ENCODE peak calls at places on chromosomes 12 and 14, in four cellular contexts. J, D, Q and N are unnamed samples.
A peak's percentile ranks its signal among the peaks of the same experiment; 100 is the strongest.

GRCh38 chr12:98439471-98440164 is 75.8 kb upstream of the TMPO start:
- DNase-seq in D (no peak), J (no peak), Q (no peak), N (no peak)

GRCh38 chr12:68530965-68531364 is 79.7 kb upstream of the RAP1B start:
- DNase-seq in J (no peak), Q (peak; percentile 56), D (peak; percentile 62), N (peak; percentile 24)

GRCh38 chr14:44798386-44799242 is 163.1 kb downstream of the KLHL28 start:
- DNase-seq in Q (no peak), D (no peak), J (no peak), N (no peak)

GRCh38 chr12:19002192-19002591 is 127.3 kb upstream of the PLEKHA5 start:
- DNase-seq in D (no peak), J (no peak), Q (no peak), N (no peak)

GRCh38 chr12:78880078-78880477 is 15.5 kb downstream of the SYT1 start:
- DNase-seq in Q (no peak), D (no peak), J (no peak), N (no peak)

GRCh38 chr12:56104815-56105476 is 587 bp downstream of the PA2G4 start:
- DNase-seq in Q (no peak), J (no peak), D (no peak), N (no peak)

GRCh38 chr12:28065889-28066630 is 93.5 kb upstream of the PTHLH start:
- DNase-seq in D (no peak), J (no peak), Q (no peak), N (no peak)

GRCh38 chr12:102061096-102061555 is 665 bp downstream of the WASHC3 start:
- DNase-seq in J (no peak), D (no peak), Q (no peak), N (no peak)

GRCh38 chr14:97827746-97828145 is 1030.6 kb downstream of the VRK1 start:
- DNase-seq in J (no peak), D (no peak), Q (no peak), N (no peak)

GRCh38 chr12:6084969-6085450 is 39.5 kb downstream of the VWF start:
- DNase-seq in J (no peak), Q (no peak), D (no peak), N (no peak)

GRCh38 chr12:107451246-107451645 is 234.4 kb upstream of the PWP1 start:
- DNase-seq in J (no peak), D (no peak), Q (no peak), N (no peak)

GRCh38 chr14:34059925-34060746 is 109.3 kb upstream of the EGLN3 start:
- DNase-seq in D (no peak), J (peak; percentile 87), Q (peak; percentile 24), N (no peak)

GRCh38 chr12:34402228-34402898 is 380.1 kb downstream of the ALG10 start:
- DNase-seq in Q (no peak), D (no peak), J (peak; percentile 1), N (no peak)

GRCh38 chr14:80213602-80214001 is 2.3 kb upstream of the DIO2 start:
- DNase-seq in D (no peak), Q (peak; percentile 71), J (peak; percentile 8), N (no peak)

GRCh38 chr12:11765817-11766794 is 116.6 kb downstream of the ETV6 start:
- DNase-seq in J (peak; percentile 56), D (no peak), Q (peak; percentile 35), N (peak; percentile 46)

GRCh38 chr12:29656762-29657538 is 126.8 kb downstream of the TMTC1 start:
- DNase-seq in J (no peak), Q (no peak), D (no peak), N (no peak)

GRCh38 chr12:104063712-104064030 is 660 bp upstream of the HCFC2 start:
- DNase-seq in D (no peak), Q (peak; percentile 23), J (no peak), N (no peak)

GRCh38 chr12:82781288-82782078 is 94.8 kb downstream of the TMTC2 start:
- DNase-seq in D (no peak), J (no peak), Q (no peak), N (no peak)

GRCh38 chr12:124543052-124543590 is 24.3 kb downstream of the NCOR2 start:
- DNase-seq in D (no peak), J (no peak), Q (no peak), N (no peak)

GRCh38 chr12:132475304-132476037 is 14.5 kb upstream of the FBRSL1 start:
- DNase-seq in J (no peak), Q (no peak), D (no peak), N (no peak)

GRCh38 chr12:3220382-3221321 is 143.5 kb downstream of the TSPAN9 start:
- DNase-seq in J (no peak), Q (no peak), D (no peak), N (no peak)

GRCh38 chr14:104345316-104346111 is 207.1 kb downstream of the KIF26A start:
- DNase-seq in Q (no peak), J (no peak), D (no peak), N (no peak)

GRCh38 chr12:117904051-117904450 is 64.7 kb downstream of the KSR2 start:
- DNase-seq in D (no peak), J (no peak), Q (no peak), N (no peak)

GRCh38 chr12:66087365-66087943 is 43.1 kb downstream of the LLPH start:
- DNase-seq in J (peak; percentile 62), Q (peak; percentile 65), D (no peak), N (peak; percentile 67)

GRCh38 chr12:123242083-123242904 is 9.1 kb downstream of the MTRFR start:
- DNase-seq in Q (no peak), D (no peak), J (no peak), N (no peak)

GRCh38 chr12:89707623-89707991 is 1.0 kb downstream of the ATP2B1 start:
- DNase-seq in Q (no peak), D (no peak), J (peak; percentile 34), N (no peak)

GRCh38 chr12:51128905-51129304 is 44.0 kb downstream of the TFCP2 start:
- DNase-seq in J (no peak), Q (no peak), D (no peak), N (no peak)

GRCh38 chr14:64253672-64254071 is 40.5 kb downstream of the ESR2 start:
- DNase-seq in Q (peak; percentile 67), J (no peak), D (no peak), N (peak; percentile 66)

GRCh38 chr12:103571286-103571685 is 15.8 kb upstream of the STAB2 start:
- DNase-seq in J (peak; percentile 34), Q (no peak), D (no peak), N (no peak)

GRCh38 chr14:68786491-68787234 is 6.2 kb downstream of the ZFP36L1 start:
- DNase-seq in J (no peak), Q (peak; percentile 65), D (no peak), N (no peak)

GRCh38 chr14:49505026-49505766 is 81.0 kb downstream of the RPS29 start:
- DNase-seq in D (no peak), J (no peak), Q (no peak), N (no peak)

DNA sequence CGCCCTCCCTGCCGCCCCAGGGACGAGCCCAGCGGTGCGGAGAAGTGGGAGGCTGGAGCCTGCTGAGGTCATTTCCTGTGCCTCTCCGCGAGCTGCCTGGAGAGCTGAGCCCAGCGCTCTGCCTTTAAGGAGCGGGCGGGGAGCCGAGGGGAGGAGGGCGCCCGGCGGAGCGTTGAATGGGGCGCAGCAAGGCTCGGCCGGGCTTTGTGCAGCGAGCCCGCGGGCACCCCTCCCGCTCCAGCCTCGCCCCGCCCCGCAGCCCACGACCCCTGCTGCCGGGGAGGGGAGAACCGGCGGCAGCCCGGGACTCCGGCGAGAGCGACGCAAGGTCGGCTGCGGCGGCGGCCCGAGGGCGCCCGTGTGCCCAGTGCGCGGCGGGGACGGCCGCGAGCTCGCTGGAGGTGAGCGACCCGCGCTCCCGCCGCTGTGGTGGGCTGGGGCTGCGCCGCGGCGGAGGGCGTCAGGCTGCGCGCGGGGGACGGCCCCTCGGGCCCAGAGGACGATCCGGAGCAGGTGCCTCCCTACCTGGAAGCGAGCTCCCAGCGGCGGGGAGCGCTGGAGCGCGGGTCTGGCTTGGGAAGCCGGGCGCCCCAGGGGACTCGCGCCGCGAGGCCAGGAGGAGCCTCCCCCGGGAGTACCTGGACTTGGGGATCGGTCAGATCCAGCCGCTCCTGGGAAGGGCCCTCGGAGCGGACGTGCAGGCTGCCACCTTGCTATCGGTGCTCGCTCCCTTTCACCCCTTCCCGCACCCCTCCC is at the start of gene PLEKHH1:
- DNase-seq in J (peak; percentile 88), D (no peak), Q (peak; percentile 46), N (no peak)
- TF ChIP-seq CTCF in J (no peak), D (no peak), Q (no peak), N (no peak)

GRCh38 chr12:113867258-113867657 is 98.9 kb downstream of the RBM19 start:
- DNase-seq in Q (peak; percentile 37), D (no peak), J (no peak), N (no peak)
- TF ChIP-seq CTCF in Q (peak; percentile 78), D (peak; percentile 48), J (no peak), N (peak; percentile 57)

GRCh38 chr12:44247588-44247987 is 411.7 kb downstream of the TMEM117 start:
- DNase-seq in Q (no peak), D (no peak), J (no peak), N (no peak)
- TF ChIP-seq CTCF in Q (peak; percentile 28), D (no peak), J (no peak), N (no peak)

DNA sequence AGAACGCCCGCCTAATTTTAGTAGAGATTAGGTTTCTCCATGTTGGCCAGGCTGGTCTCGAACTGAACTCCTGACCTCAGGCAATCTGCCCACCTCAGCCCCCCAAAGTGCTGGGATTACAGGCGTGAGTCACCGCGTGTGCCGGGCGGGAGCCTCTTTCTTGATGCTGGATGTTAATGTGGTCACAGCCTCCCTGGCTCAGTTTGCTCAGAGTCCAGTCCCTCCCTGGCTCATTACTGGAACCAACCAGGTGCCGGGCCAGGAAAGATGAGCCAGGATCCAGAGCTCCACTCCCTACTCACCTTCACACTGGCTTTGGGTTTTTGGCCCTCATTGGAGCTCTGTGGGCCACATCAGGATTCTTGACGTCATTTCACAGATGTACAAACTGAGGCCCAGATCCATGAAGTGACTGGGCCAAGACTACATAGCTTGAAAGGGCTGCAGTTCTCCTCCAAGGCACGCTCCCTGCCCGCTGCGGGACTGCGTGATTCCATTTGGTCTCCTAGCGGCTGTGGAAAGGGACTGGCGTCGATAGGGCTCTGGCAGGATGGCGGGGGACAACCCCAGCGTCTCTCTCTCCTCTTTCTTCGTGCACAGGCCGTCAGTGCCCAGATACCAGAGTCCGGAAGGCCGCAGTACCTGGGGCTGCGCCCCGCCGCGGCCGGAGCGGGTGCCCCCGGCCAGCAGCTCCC is 5.1 kb upstream of the SHMT2 start:
- DNase-seq in J (no peak), Q (no peak), D (no peak), N (no peak)
- TF ChIP-seq CTCF in J (no peak), Q (no peak), D (no peak), N (no peak)

GRCh38 chr14:66038214-66038977 is 447.8 kb upstream of the CCDC196 start:
- DNase-seq in Q (no peak), D (no peak), J (peak; percentile 11), N (no peak)
- TF ChIP-seq CTCF in Q (no peak), D (no peak), J (no peak), N (no peak)

DNA sequence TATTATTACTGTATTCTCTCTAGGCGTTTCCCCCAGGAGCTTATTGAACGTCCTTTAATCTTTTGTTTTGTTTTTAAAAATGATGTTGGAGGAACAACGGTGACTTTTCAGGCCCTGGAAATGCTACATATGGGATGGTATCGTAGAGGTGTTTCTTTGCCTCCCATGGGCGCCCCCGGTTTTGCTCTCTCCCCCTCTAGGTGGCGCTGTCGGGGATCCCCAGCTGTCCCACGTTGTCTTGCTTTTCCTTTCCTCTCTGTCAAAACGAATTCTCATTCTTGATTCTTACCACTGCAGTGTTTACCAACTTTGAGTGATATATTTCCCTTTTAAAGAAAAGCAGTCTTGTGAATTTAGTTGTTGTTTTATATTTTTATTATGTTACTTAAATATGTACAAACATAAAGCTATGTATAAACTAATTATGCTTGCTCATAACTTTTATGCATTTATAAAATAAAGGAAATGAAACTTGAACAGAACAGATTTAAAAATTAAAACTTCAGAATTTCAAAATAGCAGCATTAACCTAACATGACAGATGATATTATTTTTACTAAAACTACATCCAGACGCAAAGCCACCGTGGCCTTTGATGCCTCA is 171.9 kb downstream of the RGS6 start:
- DNase-seq in Q (no peak), J (peak; percentile 9), D (no peak), N (no peak)
- TF ChIP-seq CTCF in Q (peak; percentile 54), J (peak; percentile 33), D (peak; percentile 52), N (peak; percentile 55)